ENCODE peak calls at places on chromosome 12, in seven cellular contexts. X is nephron progenitor cell, A is right atrium auricular region, L is MM.1S, I is K562, E is fibroblast of pulmonary artery, Y is GM12865. T is an unnamed sample.
A peak's percentile ranks its signal among the peaks of the same experiment; 100 is the strongest.

GRCh38 chr12:14514154-14514842 is 53.4 kb downstream of the PLBD1 start:
- DNase-seq in X (no peak), A (no peak), L (no peak), I (peak; percentile 7), E (peak; percentile 55), Y (peak; percentile 53), T (peak; percentile 58)

GRCh38 chr12:118813778-118814359 is 167.5 kb upstream of the SRRM4 start:
- DNase-seq in X (no peak), A (no peak), L (no peak), I (peak; percentile 8), E (no peak), Y (no peak), T (no peak)

GRCh38 chr12:91380651-91381050 is 198.0 kb upstream of the DCN start:
- DNase-seq in X (no peak), A (no peak), L (no peak), I (no peak), E (no peak), Y (no peak), T (no peak)

GRCh38 chr12:6603095-6603567 is 4.0 kb downstream of the CHD4 start:
- DNase-seq in X (peak; percentile 26), A (peak; percentile 69), L (peak; percentile 30), I (no peak), E (peak; percentile 48), Y (no peak), T (peak; percentile 9)

GRCh38 chr12:70386771-70387170 is 20.7 kb downstream of the KCNMB4 start:
- DNase-seq in X (no peak), A (no peak), L (no peak), I (no peak), E (peak; percentile 4), Y (no peak), T (no peak)

GRCh38 chr12:91988076-91988475 is 157.6 kb downstream of the BTG1 start:
- DNase-seq in X (no peak), A (no peak), L (no peak), I (no peak), E (peak; percentile 62), Y (no peak), T (no peak)

GRCh38 chr12:51407604-51408003 is 16.4 kb upstream of the GALNT6 start:
- DNase-seq in X (no peak), A (peak; percentile 11), L (no peak), I (no peak), E (no peak), Y (no peak), T (no peak)

GRCh38 chr12:118439068-118439467 is 62.7 kb downstream of the SUDS3 start:
- DNase-seq in X (no peak), A (no peak), L (no peak), I (no peak), E (no peak), Y (no peak), T (no peak)

GRCh38 chr12:115160290-115161108 is 476.5 kb upstream of the TBX3 start:
- DNase-seq in X (peak; percentile 9), A (no peak), L (no peak), I (no peak), E (no peak), Y (no peak), T (no peak)

GRCh38 chr12:103858953-103859601 is 18.0 kb upstream of the NT5DC3 start:
- DNase-seq in X (no peak), A (peak; percentile 76), L (no peak), I (peak; percentile 35), E (peak; percentile 93), Y (no peak), T (peak; percentile 89)

GRCh38 chr12:99960312-99960711 is 24.4 kb downstream of the ANKS1B start:
- DNase-seq in X (no peak), A (no peak), L (no peak), I (no peak), E (peak; percentile 1), Y (no peak), T (peak; percentile 58)

GRCh38 chr12:112261559-112261958 is 120.7 kb downstream of the HECTD4 start:
- DNase-seq in X (no peak), A (no peak), L (no peak), I (peak; percentile 18), E (peak; percentile 4), Y (no peak), T (peak; percentile 6)
- TF ChIP-seq CTCF in X (no peak), A (no peak), L (no peak), I (peak; percentile 23), E (peak; percentile 39), Y (no peak), T (no peak)

GRCh38 chr12:74646831-74647230 is 109.2 kb downstream of the ATXN7L3B start:
- DNase-seq in X (no peak), A (no peak), L (peak; percentile 39), I (no peak), E (peak; percentile 1), Y (peak; percentile 4), T (peak; percentile 51)
- TF ChIP-seq CTCF in X (no peak), A (peak; percentile 44), L (peak; percentile 43), I (no peak), E (peak; percentile 2), Y (peak; percentile 9), T (peak; percentile 29)

GRCh38 chr12:76399040-76399439 is 50.8 kb upstream of the BBS10 start:
- DNase-seq in X (no peak), A (no peak), L (no peak), I (no peak), E (no peak), Y (no peak), T (no peak)
- TF ChIP-seq CTCF in X (no peak), A (no peak), L (no peak), I (no peak), E (no peak), Y (no peak), T (no peak)

DNA sequence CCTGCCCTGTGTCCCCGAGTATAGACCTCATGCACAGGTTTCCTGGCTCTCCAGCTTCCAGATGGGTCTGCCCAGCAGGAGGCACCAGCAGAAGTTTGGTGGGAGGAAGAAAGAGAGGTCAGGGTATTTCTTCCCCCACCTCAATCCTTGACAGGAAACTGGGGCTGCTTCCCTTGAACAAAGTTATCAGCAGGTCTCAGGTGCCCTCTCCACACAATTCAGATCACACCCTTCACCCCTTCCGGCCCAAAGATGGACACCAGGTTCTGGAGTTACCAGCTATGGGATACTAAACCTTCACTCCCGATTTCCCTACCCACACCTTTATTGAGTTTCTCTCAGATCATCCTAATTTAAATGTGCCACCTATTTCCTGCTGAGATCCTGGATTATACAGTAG is 1.2 kb downstream of the SART3 start:
- DNase-seq in X (no peak), A (no peak), L (no peak), I (no peak), E (no peak), Y (peak; percentile 32), T (no peak)
- TF ChIP-seq CTCF in X (no peak), A (no peak), L (no peak), I (peak; percentile 23), E (no peak), Y (no peak), T (no peak)

GRCh38 chr12:13208533-13209278 is 12.2 kb downstream of the EMP1 start:
- DNase-seq in X (no peak), A (no peak), L (peak; percentile 56), I (no peak), E (peak; percentile 67), Y (peak; percentile 31), T (peak; percentile 49)
- TF ChIP-seq CTCF in X (peak; percentile 45), A (peak; percentile 59), L (peak; percentile 69), I (peak; percentile 49), E (peak; percentile 61), Y (peak; percentile 32), T (peak; percentile 47)

T was measured in MCF 10A.